ENCODE peak calls at places on chromosomes 4 and X, in six cellular contexts. N is fibroblast of lung, L is astrocyte, B is mammary epithelial cell, U is neural progenitor cell, S is GM23338. W is an unnamed sample.

GRCh38 chr4:158530391-158530790 is 8.7 kb downstream of the RXFP1 start:
- DNase-seq in N (peak; percentile 38), L (peak; percentile 45), B (no peak), U (no peak), S (no peak), W (peak; percentile 21)

GRCh38 chr4:63085091-63085490 is 1324.2 kb downstream of the TECRL start:
- DNase-seq in N (no peak), L (no peak), B (no peak), U (no peak), S (no peak), W (no peak)

GRCh38 chr4:38948551-38948950 is 80.9 kb downstream of the FAM114A1 start:
- DNase-seq in N (peak; percentile 92), L (peak; percentile 91), B (peak; percentile 76), U (no peak), S (no peak), W (no peak)

GRCh38 chr4:24471623-24472510 is 112.5 kb downstream of the DHX15 start:
- DNase-seq in N (peak; percentile 30), L (peak; percentile 11), B (no peak), U (peak; percentile 61), S (peak; percentile 79), W (peak; percentile 75)

GRCh38 chrX:71941771-71942170 is 31.1 kb downstream of the NHSL2 start:
- DNase-seq in N (peak; percentile 86), L (peak; percentile 78), B (no peak), U (no peak), S (no peak), W (no peak)

GRCh38 chr4:92304636-92305035 is 870 bp downstream of the GRID2 start:
- DNase-seq in N (no peak), L (no peak), B (no peak), U (peak; percentile 43), S (peak; percentile 60), W (peak; percentile 25)

GRCh38 chr4:650461-650860 is 23.6 kb downstream of the ATP5ME start:
- DNase-seq in N (no peak), L (no peak), B (no peak), U (no peak), S (no peak), W (peak; percentile 37)

GRCh38 chrX:71537743-71538142 is 4.8 kb downstream of the OGT start:
- DNase-seq in N (no peak), L (no peak), B (no peak), U (no peak), S (no peak), W (no peak)

GRCh38 chrX:101160001-101160400 is 59.6 kb upstream of the DRP2 start:
- DNase-seq in N (peak; percentile 8), L (peak; percentile 4), B (no peak), U (no peak), S (no peak), W (no peak)

GRCh38 chr4:5370286-5370685 is 319.0 kb downstream of the STK32B start:
- DNase-seq in N (peak; percentile 67), L (peak; percentile 67), B (peak; percentile 72), U (no peak), S (no peak), W (peak; percentile 13)

GRCh38 chrX:68830486-68831404 is 1.9 kb downstream of the EFNB1 start:
- DNase-seq in N (no peak), L (no peak), B (no peak), U (no peak), S (no peak), W (no peak)

GRCh38 chr4:7041851-7042696 is 1.1 kb upstream of the TADA2B start:
- DNase-seq in N (peak; percentile 60), L (peak; percentile 32), B (no peak), U (peak; percentile 14), S (peak; percentile 58), W (peak; percentile 98)

GRCh38 chr4:35250771-35251170 is 993.5 kb downstream of the ARAP2 start:
- DNase-seq in N (no peak), L (peak; percentile 1), B (no peak), U (no peak), S (no peak), W (no peak)

GRCh38 chrX:23334871-23335599 is 386 bp downstream of the PTCHD1 start:
- DNase-seq in N (no peak), L (no peak), B (no peak), U (peak; percentile 52), S (peak; percentile 29), W (peak; percentile 66)

GRCh38 chr4:42750091-42750490 is 93.2 kb upstream of the ATP8A1 start:
- DNase-seq in N (no peak), L (no peak), B (no peak), U (no peak), S (peak; percentile 34), W (no peak)

DNA sequence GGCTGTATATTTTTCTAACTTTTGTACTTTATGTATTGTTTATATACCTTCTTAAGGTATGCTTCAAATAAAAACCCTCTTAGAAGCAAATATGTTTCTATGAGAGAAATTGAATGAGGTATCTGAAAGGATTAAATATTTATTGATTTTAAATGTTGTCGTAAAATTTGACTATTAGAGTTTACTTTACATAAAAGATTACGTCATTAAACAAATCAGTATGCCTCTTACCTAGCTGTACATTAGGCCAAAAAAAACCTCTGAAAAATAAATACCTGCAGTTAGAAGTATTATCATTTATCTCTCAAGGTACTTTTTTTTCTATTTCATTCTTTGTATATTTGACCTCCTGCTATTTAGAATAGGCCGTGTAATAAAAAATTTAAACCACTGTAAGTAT is 831.1 kb downstream of the FSTL5 start:
- DNase-seq in N (no peak), L (no peak), B (no peak), U (no peak), S (no peak), W (no peak)
- TF ChIP-seq CTCF in N (no peak), L (no peak), B (no peak), U (no peak), S (no peak), W (no peak)

DNA sequence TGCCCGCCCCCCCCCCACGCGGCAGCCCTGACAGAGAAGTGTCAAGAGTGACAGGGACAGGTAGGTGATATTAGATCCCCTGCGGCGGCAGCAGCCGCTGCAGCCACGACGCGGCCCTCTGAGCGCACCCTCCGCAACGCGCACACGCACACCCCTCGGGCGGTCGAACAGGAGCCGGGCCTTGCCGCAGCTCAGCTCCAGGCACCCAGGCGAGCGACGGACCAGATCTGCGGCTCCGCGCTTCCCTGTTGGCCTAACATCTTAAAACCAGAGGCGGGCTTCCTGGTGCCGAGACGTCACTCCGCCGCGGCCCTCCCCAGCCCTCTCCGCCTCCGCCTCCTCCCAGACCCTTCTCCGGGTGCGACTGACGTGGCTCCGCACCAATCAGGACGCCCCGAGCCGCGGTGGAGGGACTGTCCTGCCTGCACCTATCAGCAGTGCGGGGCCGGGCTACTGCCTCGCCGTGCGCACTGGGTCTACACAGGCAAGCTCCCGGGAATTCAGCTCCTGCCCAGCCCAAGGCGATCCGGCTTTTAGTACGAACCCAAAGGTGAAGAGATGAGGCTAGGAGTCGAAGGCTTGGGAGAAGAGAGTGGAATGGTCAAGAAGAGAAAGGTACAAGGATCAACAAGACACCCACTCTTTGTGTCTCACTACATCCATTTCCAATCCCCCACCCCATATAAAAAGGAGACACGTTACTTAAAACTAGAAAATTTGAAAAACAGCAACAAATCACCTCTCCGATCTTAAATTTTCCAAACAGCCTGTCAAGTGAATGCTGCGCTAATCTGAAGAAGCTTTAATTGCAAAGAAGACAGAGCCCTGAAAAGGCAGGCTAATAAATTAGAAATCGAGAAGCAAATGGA is at the start of gene PITX2:
- DNase-seq in N (peak; percentile 83), L (peak; percentile 65), B (peak; percentile 61), U (peak; percentile 98), S (peak; percentile 99), W (peak; percentile 98)
- H2AFZ ChIP-seq in N (no peak within 1 kb of the TSS), L (peak within 1 kb of the TSS; percentile 56), B (peak within 1 kb of the TSS; percentile 71), U (peak within 1 kb of the TSS; percentile 12), S (peak within 1 kb of the TSS; percentile 67), W (peak within 1 kb of the TSS; percentile 22)

DNA sequence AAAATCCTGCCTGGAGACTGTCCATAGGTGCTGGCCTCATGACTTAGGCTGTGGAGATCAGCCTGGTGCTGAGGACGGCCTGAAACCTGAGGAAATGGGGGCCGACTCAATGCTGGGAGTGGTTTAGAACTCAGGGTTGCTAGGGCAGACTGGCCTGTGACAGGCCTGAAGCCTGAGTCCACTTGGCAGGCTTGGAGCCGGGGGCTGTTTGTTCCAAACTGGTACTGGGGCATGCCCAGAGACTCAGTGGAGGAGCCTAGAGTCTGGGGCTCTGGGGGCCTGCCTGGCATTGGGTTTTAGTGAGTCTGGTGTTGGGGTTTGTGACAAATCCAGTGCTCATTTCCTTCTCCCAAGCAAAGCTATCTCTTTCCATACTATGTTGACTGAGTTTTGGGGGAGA is 489.7 kb upstream of the CNKSR2 start:
- DNase-seq in N (no peak), L (no peak), B (no peak), U (no peak), S (no peak), W (no peak)
- TF ChIP-seq CTCF in N (no peak), L (no peak), B (no peak), U (no peak), S (no peak), W (no peak)

GRCh38 chrX:45351478-45351877 is 150.8 kb upstream of the DIPK2B start:
- DNase-seq in N (peak; percentile 81), L (peak; percentile 74), B (peak; percentile 26), U (no peak), S (no peak), W (no peak)
- H2AFZ ChIP-seq in N (no peak overlapping the region), L (no peak overlapping the region), B (peak overlapping the region; percentile 16), U (no peak overlapping the region), S (no peak overlapping the region), W (no peak overlapping the region)

DNA sequence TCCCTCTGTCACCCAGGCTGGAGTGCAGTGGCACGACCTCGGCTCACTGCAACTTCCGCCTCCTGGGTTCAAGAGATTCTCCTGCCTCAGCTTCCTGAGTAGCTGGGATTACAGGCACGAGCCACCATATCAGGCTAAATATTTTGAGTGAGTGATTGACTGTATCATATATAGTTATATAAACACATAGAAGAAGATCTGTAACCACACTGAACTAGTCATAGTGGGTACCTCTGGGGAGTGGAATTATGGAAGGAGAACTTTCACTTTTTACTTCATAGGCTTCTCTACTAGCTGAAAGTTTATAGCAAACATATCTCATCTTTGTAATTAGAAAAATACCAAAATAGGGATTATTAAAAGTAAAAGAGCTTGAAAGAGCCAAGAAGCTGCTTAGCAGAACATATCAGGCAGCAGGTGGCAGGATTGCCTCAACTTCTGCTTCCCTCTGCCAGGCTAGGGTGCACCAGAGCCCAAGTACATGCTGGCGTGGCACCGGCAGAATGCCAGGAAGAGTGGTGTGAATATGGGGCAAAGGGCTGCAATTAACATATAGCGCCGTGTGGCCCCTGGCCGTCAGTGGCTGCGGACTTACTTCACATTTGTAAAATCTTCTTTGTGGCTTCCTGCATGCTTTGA is 39.5 kb upstream of the CD40LG start:
- DNase-seq in N (peak; percentile 2), L (no peak), B (peak; percentile 20), U (peak; percentile 42), S (peak; percentile 38), W (peak; percentile 1)
- TF ChIP-seq CTCF in N (peak; percentile 15), L (no peak), B (peak; percentile 42), U (peak; percentile 53), S (peak; percentile 49), W (peak; percentile 30)

GRCh38 chr4:40927108-40927507 is 177.4 kb downstream of the NSUN7 start:
- DNase-seq in N (no peak), L (no peak), B (no peak), U (no peak), S (no peak), W (no peak)

GRCh38 chr4:40924096-40924792 is 174.5 kb downstream of the NSUN7 start:
- DNase-seq in N (peak; percentile 36), L (no peak), B (no peak), U (peak; percentile 48), S (peak; percentile 75), W (peak; percentile 93)

GRCh38 chr4:40923326-40924095 is 173.8 kb downstream of the NSUN7 start:
- DNase-seq in N (no peak), L (no peak), B (no peak), U (no peak), S (no peak), W (no peak)

GRCh38 chr4:40924793-40925117 is 175.0 kb downstream of the NSUN7 start:
- DNase-seq in N (no peak), L (no peak), B (no peak), U (no peak), S (no peak), W (no peak)
- H2AFZ ChIP-seq in N (no peak overlapping the region), L (no peak overlapping the region), B (no peak overlapping the region), U (no peak overlapping the region), S (no peak overlapping the region), W (no peak overlapping the region)

W was measured in osteoblast.